ENCODE peak calls at places on chromosome 12, in eight cellular contexts. M is right atrium auricular region; X is astrocyte; R is MM.1S; Y is IMR-90; F is activated CD4-positive, alpha-beta T cell treated with anti-CD3 and anti-CD28 coated beads for 24 hours; J is GM06990; U is stimulated activated CD8-positive, alpha-beta memory T cell treated with anti-CD3 and anti-CD28 coated beads, Interleukin-2, amount 100 ng/mL, for 1 hour. W is an unnamed sample.

GRCh38 chr12:73867147-73867546 is 670.5 kb upstream of the ATXN7L3B start:
- DNase-seq in M (no peak), X (no peak), R (no peak), Y (no peak), F (no peak), J (no peak), U (no peak), W (peak)

GRCh38 chr12:109833307-109834189 is at the start of gene TRPV4:
- DNase-seq in M (no peak), X (no peak), R (no peak), Y (peak), F (no peak), J (no peak), U (no peak), W (peak)

GRCh38 chr12:106170285-106170684 is 31.5 kb upstream of the NUAK1 start:
- DNase-seq in M (no peak), X (peak), R (peak), Y (peak), F (no peak), J (no peak), U (no peak), W (peak)

GRCh38 chr12:13171921-13172859 is 24.3 kb upstream of the EMP1 start:
- DNase-seq in M (no peak), X (peak), R (no peak), Y (no peak), F (no peak), J (peak), U (no peak), W (peak)

GRCh38 chr12:77062846-77063461 is 2.4 kb downstream of the E2F7 start:
- DNase-seq in M (no peak), X (peak), R (peak), Y (peak), F (no peak), J (peak), U (no peak), W (peak)

GRCh38 chr12:119024226-119024810 is 43.0 kb downstream of the SRRM4 start:
- DNase-seq in M (no peak), X (no peak), R (no peak), Y (no peak), F (no peak), J (no peak), U (no peak), W (no peak)

GRCh38 chr12:52455818-52456217 is 3.9 kb upstream of the KRT6B start:
- DNase-seq in M (no peak), X (no peak), R (no peak), Y (no peak), F (no peak), J (no peak), U (no peak), W (no peak)

GRCh38 chr12:110354172-110354780 is 49.2 kb downstream of the ANAPC7 start:
- DNase-seq in M (no peak), X (no peak), R (no peak), Y (peak), F (no peak), J (no peak), U (no peak), W (no peak)

GRCh38 chr12:75954076-75954475 is 77.5 kb downstream of the PHLDA1 start:
- DNase-seq in M (no peak), X (peak), R (peak), Y (peak), F (no peak), J (no peak), U (no peak), W (peak)

GRCh38 chr12:68042212-68042699 is 53.0 kb downstream of the IFNG-AS1 start:
- DNase-seq in M (no peak), X (peak), R (no peak), Y (peak), F (no peak), J (peak), U (no peak), W (no peak)